ENCODE peak calls at places on chromosomes 5 and 9, in four cellular contexts. H is Calu3, Y is AG09319, A is Caco-2. B is an unnamed sample.

GRCh38 chr9:138008081-138008841 is 130.7 kb downstream of the CACNA1B start:
- DNase-seq in A (peak; percentile 26), H (no peak), Y (no peak), B (no peak)

GRCh38 chr5:9930156-9930555 is 300.0 kb upstream of the TAS2R1 start:
- DNase-seq in Y (no peak), A (no peak), H (no peak), B (no peak)

GRCh38 chr9:29822458-29822857 is 2249.2 kb upstream of the C9orf72 start:
- DNase-seq in H (no peak), Y (no peak), A (no peak), B (no peak)

GRCh38 chr9:136762915-136763648 is 1.2 kb downstream of the LCN15 start:
- DNase-seq in A (peak; percentile 68), H (no peak), Y (no peak), B (no peak)

GRCh38 chr5:68834486-68834885 is 259.3 kb upstream of the SLC30A5 start:
- DNase-seq in Y (peak; percentile 12), H (no peak), A (no peak), B (peak; percentile 69)

GRCh38 chr5:118506453-118506852 is 481.9 kb downstream of the DTWD2 start:
- DNase-seq in A (no peak), Y (no peak), H (no peak), B (no peak)

GRCh38 chr5:119678351-119679028 is 49.1 kb downstream of the FAM170A start:
- DNase-seq in A (no peak), Y (no peak), H (no peak), B (no peak)

GRCh38 chr9:114209151-114209550 is 53.8 kb downstream of the COL27A1 start:
- DNase-seq in A (no peak), H (no peak), Y (no peak), B (no peak)

GRCh38 chr5:172758077-172758835 is 12.7 kb downstream of the DUSP1 start:
- DNase-seq in H (peak; percentile 66), Y (peak; percentile 63), A (no peak), B (peak; percentile 89)

GRCh38 chr5:9350301-9350797 is 195.5 kb downstream of the SEMA5A start:
- DNase-seq in A (no peak), H (no peak), Y (no peak), B (peak; percentile 75)

GRCh38 chr5:57499262-57500050 is 16.8 kb upstream of the ACTBL2 start:
- DNase-seq in H (peak; percentile 52), A (no peak), Y (peak; percentile 19), B (no peak)

GRCh38 chr9:94017939-94018531 is 62.9 kb upstream of the BARX1 start:
- DNase-seq in Y (no peak), H (no peak), A (no peak), B (no peak)

GRCh38 chr9:94011134-94011533 is 56.0 kb upstream of the BARX1 start:
- DNase-seq in A (no peak), H (no peak), Y (no peak), B (no peak)

GRCh38 chr9:94014845-94015244 is 59.7 kb upstream of the BARX1 start:
- DNase-seq in H (no peak), Y (no peak), A (no peak), B (no peak)

GRCh38 chr9:94016744-94017143 is 61.6 kb upstream of the BARX1 start:
- DNase-seq in A (no peak), Y (no peak), H (no peak), B (no peak)

DNA sequence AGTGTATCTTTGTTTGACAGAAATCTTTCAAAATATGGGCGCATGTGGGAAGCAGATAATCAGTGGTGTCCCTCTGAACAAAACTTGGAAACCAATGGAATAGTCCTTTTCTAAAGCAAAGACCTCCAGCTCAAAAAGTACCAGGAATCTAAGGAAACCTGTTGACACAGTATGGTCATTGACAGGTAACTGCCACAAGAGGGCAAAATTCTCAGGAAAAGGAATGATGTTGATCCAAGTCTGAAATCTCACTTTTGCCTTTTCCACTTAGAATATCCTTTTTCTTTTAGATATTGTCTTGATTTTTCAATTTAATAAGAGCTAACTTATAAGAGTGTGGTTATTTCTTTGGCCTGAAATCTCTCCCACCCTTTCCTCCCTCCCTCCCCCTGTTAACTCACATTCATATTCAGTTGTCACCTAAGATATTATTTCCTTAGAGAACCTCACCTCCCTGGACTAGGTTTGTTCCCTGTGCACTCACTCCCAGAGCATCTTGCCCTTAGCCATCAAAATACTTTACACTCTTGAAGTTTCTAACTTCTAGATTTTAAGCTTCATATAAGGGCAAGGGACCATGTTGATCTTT is 59.0 kb upstream of the BARX1 start:
- DNase-seq in H (no peak), A (no peak), Y (no peak), B (no peak)
- TF ChIP-seq CTCF in H (peak; percentile 29), A (peak; percentile 51), Y (peak; percentile 64), B (peak; percentile 64)

GRCh38 chr5:74209566-74209965 is 431.0 kb downstream of the ENC1 start:
- DNase-seq in A (no peak), Y (no peak), H (no peak), B (no peak)

GRCh38 chr5:74206571-74207550 is 433.7 kb downstream of the ENC1 start:
- DNase-seq in A (no peak), H (peak; percentile 60), Y (no peak), B (peak; percentile 42)

GRCh38 chr5:74216012-74216411 is 424.5 kb downstream of the ENC1 start:
- DNase-seq in H (no peak), A (no peak), Y (no peak), B (no peak)

GRCh38 chr5:74212336-74212735 is 428.2 kb downstream of the ENC1 start:
- DNase-seq in H (peak; percentile 48), Y (no peak), A (peak; percentile 55), B (no peak)
- TF ChIP-seq CTCF in H (no peak), Y (peak; percentile 40), A (peak; percentile 49), B (peak; percentile 51)

DNA sequence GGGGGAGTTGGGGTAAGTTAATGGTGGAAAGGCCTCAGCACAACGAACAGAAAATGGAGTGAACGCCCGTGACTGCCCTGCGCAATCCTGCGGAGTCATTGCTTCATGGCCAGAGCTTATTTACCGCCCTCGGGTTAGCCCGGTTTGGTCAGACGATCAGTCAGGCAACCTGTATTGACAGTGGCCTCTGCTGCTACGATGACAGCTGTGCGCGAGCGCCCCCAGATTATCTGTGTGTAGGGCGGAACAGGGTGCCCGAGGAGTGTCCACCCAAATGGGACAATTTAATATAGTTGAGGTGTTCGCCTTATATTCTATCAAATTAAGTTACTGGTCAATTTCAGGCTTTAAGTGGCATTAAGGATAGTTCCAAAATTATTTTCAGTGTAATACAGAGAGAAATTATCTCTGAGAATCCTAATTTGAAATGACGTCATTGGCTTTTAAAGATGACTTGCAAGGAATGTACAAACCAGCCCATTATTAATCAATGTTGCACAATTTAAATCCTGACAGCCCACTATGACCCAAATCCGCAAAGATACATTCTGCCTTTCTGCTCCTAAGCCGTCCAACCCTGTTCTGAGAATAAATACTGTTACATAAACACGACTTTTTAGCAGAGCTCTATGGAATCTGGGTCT is 879 bp upstream of the UBQLN1 start:
- DNase-seq in H (peak; percentile 49), Y (peak; percentile 8), A (peak; percentile 77), B (peak; percentile 7)
- TF ChIP-seq CTCF in H (no peak), Y (peak; percentile 5), A (peak; percentile 36), B (peak; percentile 3)

GRCh38 chr9:132446887-132447286 is 36.9 kb downstream of the CFAP77 start:
- DNase-seq in H (no peak), A (no peak), Y (no peak), B (no peak)

GRCh38 chr9:132451276-132451675 is 41.3 kb downstream of the CFAP77 start:
- DNase-seq in A (no peak), H (no peak), Y (no peak), B (no peak)

GRCh38 chr9:132443951-132444615 is 34.1 kb downstream of the CFAP77 start:
- DNase-seq in Y (no peak), H (no peak), A (no peak), B (no peak)

DNA sequence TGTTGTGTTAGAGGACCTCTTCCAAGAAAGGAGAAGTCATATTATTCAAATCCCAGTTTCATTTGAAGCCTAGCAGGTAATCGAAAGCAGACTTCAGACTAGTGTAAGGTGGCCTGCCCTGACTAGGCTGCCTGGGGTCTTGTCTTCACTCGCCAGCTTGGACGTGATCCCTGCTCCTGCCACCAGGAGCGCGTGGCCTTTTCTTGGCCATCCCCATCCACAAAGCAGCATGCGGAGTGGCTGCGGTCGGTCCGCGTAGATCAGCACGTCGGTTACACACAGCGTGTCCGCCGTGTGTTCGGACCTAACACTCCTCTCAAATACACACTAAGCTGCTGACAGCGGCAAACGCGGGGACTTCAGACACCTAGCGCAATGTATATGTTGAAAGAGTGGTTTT is 37.3 kb downstream of the CFAP77 start:
- DNase-seq in A (peak; percentile 40), H (no peak), Y (no peak), B (no peak)
- TF ChIP-seq CTCF in A (peak; percentile 4), H (no peak), Y (no peak), B (peak; percentile 15)

GRCh38 chr5:127572930-127573329 is 55.5 kb downstream of the PRRC1 start:
- DNase-seq in Y (no peak), H (no peak), A (no peak), B (no peak)
- TF ChIP-seq CTCF in Y (no peak), H (peak; percentile 48), A (no peak), B (peak; percentile 34)

GRCh38 chr5:141816598-141817399 is 61.4 kb downstream of the PCDH1 start:
- DNase-seq in Y (no peak), A (no peak), H (no peak), B (no peak)

GRCh38 chr5:141815051-141815795 is 63.0 kb downstream of the PCDH1 start:
- DNase-seq in Y (no peak), A (no peak), H (no peak), B (no peak)

GRCh38 chr5:141812512-141812911 is 65.7 kb downstream of the PCDH1 start:
- DNase-seq in A (no peak), H (no peak), Y (no peak), B (no peak)

GRCh38 chr5:141815796-141816180 is 62.4 kb downstream of the PCDH1 start:
- DNase-seq in A (no peak), H (no peak), Y (no peak), B (no peak)

GRCh38 chr5:141814064-141814982 is 63.9 kb downstream of the PCDH1 start:
- DNase-seq in H (peak; percentile 87), A (peak; percentile 76), Y (no peak), B (no peak)
- TF ChIP-seq CTCF in H (peak; percentile 75), A (peak; percentile 87), Y (peak; percentile 54), B (peak; percentile 74)

DNA sequence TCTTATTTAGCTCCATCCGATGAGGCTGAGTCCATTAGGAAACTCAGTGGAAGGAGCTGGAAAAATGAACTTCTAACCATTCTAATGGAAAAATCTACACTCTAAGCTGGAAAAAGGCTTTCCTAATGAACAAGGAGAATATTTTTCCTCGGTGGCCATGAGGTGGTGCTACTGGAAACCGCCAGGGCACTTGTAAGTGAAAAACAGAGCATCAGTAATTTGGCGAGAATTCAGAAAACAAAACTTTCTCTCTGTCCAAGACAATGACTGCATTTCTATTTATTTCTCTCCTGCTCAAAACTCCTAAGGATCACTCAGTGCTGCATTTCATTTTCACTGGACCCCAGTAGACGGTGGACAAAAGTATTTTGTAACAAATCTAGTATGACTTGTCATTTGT is 237.6 kb downstream of the TENT4A start:
- DNase-seq in Y (no peak), A (no peak), H (no peak), B (no peak)
- TF ChIP-seq CTCF in Y (no peak), A (no peak), H (no peak), B (no peak)

GRCh38 chr9:104091708-104092107 is 2.4 kb upstream of the SMC2 start:
- DNase-seq in Y (no peak), H (no peak), A (no peak), B (no peak)
- TF ChIP-seq CTCF in Y (no peak), H (no peak), A (no peak), B (no peak)

B was measured in AG09309.